ENCODE peak calls at places on chromosomes 16 and 17, in five cellular contexts. D is brain microvascular endothelial cell, G is prostate gland, N is PC-9, F is Kasumi-1. T is an unnamed sample.
A peak's percentile ranks its signal among the peaks of the same experiment; 100 is the strongest.

GRCh38 chr16:57924514-57924913 is 46.4 kb downstream of the CNGB1 start:
- DNase-seq in D (no peak), G (no peak), N (no peak), F (no peak), T (no peak)

GRCh38 chr16:55478827-55479559 is at the start of gene MMP2:
- DNase-seq in D (peak; percentile 42), G (no peak), N (no peak), F (peak; percentile 14), T (peak; percentile 82)

GRCh38 chr17:69093995-69094394 is 33.3 kb upstream of the ABCA9 start:
- DNase-seq in D (no peak), G (no peak), N (no peak), F (no peak), T (no peak)

GRCh38 chr16:23768581-23768980 is 13.8 kb downstream of the CHP2 start:
- DNase-seq in D (no peak), G (no peak), N (no peak), F (no peak), T (no peak)

GRCh38 chr17:8164815-8165131 is 2.0 kb upstream of the VAMP2 start:
- DNase-seq in D (no peak), G (no peak), N (no peak), F (no peak), T (no peak)

GRCh38 chr17:47262586-47262985 is 9.0 kb downstream of the ITGB3 start:
- DNase-seq in D (no peak), G (no peak), N (no peak), F (no peak), T (peak; percentile 49)

GRCh38 chr16:50245417-50246298 is 20.7 kb upstream of the ADCY7 start:
- DNase-seq in D (peak; percentile 47), G (no peak), N (peak; percentile 78), F (peak; percentile 23), T (peak; percentile 75)

GRCh38 chr17:79844869-79845600 is 5.8 kb upstream of the CBX4 start:
- DNase-seq in D (no peak), G (no peak), N (no peak), F (peak; percentile 79), T (peak; percentile 63)

GRCh38 chr16:70529051-70529777 is 5.6 kb downstream of the SF3B3 start:
- DNase-seq in D (peak; percentile 51), G (no peak), N (peak; percentile 63), F (peak; percentile 61), T (peak; percentile 63)

GRCh38 chr16:66553223-66553622 is 847 bp downstream of the CKLF start:
- DNase-seq in D (no peak), G (no peak), N (no peak), F (no peak), T (peak; percentile 22)

GRCh38 chr16:51243836-51244483 is 92.9 kb upstream of the SALL1 start:
- DNase-seq in D (peak; percentile 1), G (no peak), N (no peak), F (no peak), T (no peak)

GRCh38 chr17:79943354-79944241 is 92.1 kb downstream of the TBC1D16 start:
- DNase-seq in D (no peak), G (no peak), N (no peak), F (no peak), T (no peak)

GRCh38 chr16:56780646-56781045 is 50.7 kb downstream of the NUP93 start:
- DNase-seq in D (no peak), G (no peak), N (no peak), F (no peak), T (peak; percentile 44)

GRCh38 chr17:48994548-48995331 is 2.4 kb upstream of the IGF2BP1 start:
- DNase-seq in D (no peak), G (no peak), N (no peak), F (no peak), T (peak; percentile 41)

GRCh38 chr16:83794874-83795273 is 12.9 kb upstream of the HSBP1 start:
- DNase-seq in D (no peak), G (no peak), N (no peak), F (no peak), T (no peak)

T was measured in NB4.